ENCODE peak calls at places on chromosomes 2 and 18, in seven cellular contexts. O is uterus; H is GM23248; G is tibial nerve; Q is endodermal cell; U is IMR-90; S is naive thymus-derived CD4-positive, alpha-beta T cell. A is an unnamed sample. For H3K9me3, the result is how much of the 10 kb centered on the place peaks cover.

GRCh38 chr18:45169610-45170009 is 445.7 kb upstream of the SLC14A2 start:
- DNase-seq in S (no peak), H (peak), G (peak), U (peak), O (peak), Q (no peak), A (peak)

GRCh38 chr18:59084286-59084779 is 55.4 kb upstream of the SEC11C start:
- DNase-seq in S (peak), G (peak), U (peak), H (peak), Q (peak), O (peak), A (peak)

GRCh38 chr2:69298261-69298660 is 88.8 kb downstream of the GFPT1 start:
- DNase-seq in Q (no peak), H (peak), G (no peak), S (no peak), U (peak), O (no peak), A (peak)

GRCh38 chr2:68709421-68709911 is 25.1 kb upstream of the ARHGAP25 start:
- DNase-seq in S (no peak), Q (peak), U (peak), O (no peak), G (no peak), H (peak), A (peak)

GRCh38 chr2:207871911-207872310 is 102.2 kb upstream of the FZD5 start:
- DNase-seq in G (no peak), U (no peak), H (no peak), Q (no peak), O (no peak), S (no peak), A (no peak)

GRCh38 chr18:2515908-2516625 is 55.2 kb downstream of the METTL4 start:
- DNase-seq in U (peak), G (no peak), Q (no peak), S (no peak), O (no peak), H (peak), A (peak)

GRCh38 chr2:150134223-150134858 is 353.1 kb downstream of the RND3 start:
- DNase-seq in O (no peak), U (peak), G (no peak), S (no peak), H (peak), Q (no peak), A (no peak)

GRCh38 chr2:44943693-44944101 is 2.2 kb downstream of the SIX3 start:
- DNase-seq in O (no peak), H (no peak), S (no peak), U (no peak), G (no peak), Q (no peak), A (no peak)

GRCh38 chr2:120820263-120820884 is 84.7 kb downstream of the GLI2 start:
- DNase-seq in Q (peak), S (no peak), G (no peak), H (peak), O (peak), U (peak), A (peak)

GRCh38 chr2:100283724-100284501 is 38.4 kb downstream of the LONRF2 start:
- DNase-seq in Q (no peak), O (no peak), H (no peak), S (no peak), U (no peak), G (no peak), A (no peak)

GRCh38 chr2:21740529-21740928 is 616.8 kb downstream of the TDRD15 start:
- DNase-seq in S (no peak), O (no peak), G (no peak), H (no peak), U (peak), Q (no peak), A (no peak)

GRCh38 chr2:19035238-19035637 is 323.2 kb downstream of the OSR1 start:
- DNase-seq in G (peak), H (peak), U (peak), O (peak), Q (no peak), S (no peak), A (no peak)

GRCh38 chr2:164009801-164010337 is 274.1 kb upstream of the FIGN start:
- DNase-seq in U (no peak), G (no peak), O (no peak), Q (no peak), H (no peak), S (no peak), A (no peak)

GRCh38 chr2:26559556-26559955 is 81.6 kb downstream of the CIB4 start:
- DNase-seq in U (no peak), G (no peak), H (no peak), S (no peak), O (no peak), Q (peak), A (no peak)

GRCh38 chr2:240785424-240786335 is 34.3 kb downstream of the KIF1A start:
- DNase-seq in U (no peak), Q (no peak), H (no peak), G (no peak), O (no peak), S (no peak), A (no peak)

GRCh38 chr2:113233593-113234550 is 44.8 kb downstream of the PAX8 start:
- DNase-seq in O (no peak), H (peak), U (peak), Q (peak), G (no peak), S (no peak), A (no peak)

GRCh38 chr2:36511858-36512630 is 85.9 kb downstream of the FEZ2 start:
- DNase-seq in H (peak), U (no peak), G (no peak), O (no peak), Q (no peak), S (no peak), A (no peak)

DNA sequence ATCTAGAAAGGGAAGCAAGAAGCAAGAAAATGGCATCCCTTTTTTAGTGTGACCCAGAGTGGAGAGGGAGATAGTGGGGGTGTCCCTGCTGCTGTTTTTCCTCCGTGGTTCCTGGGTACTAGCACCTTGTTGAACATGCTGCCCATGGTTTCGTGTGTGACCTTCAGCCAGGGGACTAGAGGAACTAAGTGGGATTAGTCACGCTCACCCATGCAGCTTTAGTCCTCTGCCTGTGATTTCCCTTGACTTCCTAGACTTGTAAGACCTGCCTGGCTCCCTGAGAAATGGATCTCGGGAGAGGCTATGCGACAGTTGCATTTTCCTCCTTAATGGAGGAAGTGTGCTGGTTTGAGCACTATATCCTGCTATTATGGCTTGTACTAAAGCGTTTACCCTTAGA is 471.4 kb downstream of the DCDC2C start:
- DNase-seq in H (no peak), O (no peak), Q (no peak), S (no peak), G (no peak), U (no peak), A (no peak)
- H3K9me3 ChIP-seq in H (under half), O (under half), Q (under half), S (under half), G (under half), U (under half), A (under half)

GRCh38 chr18:63223837-63224236 is 95.7 kb downstream of the BCL2 start:
- DNase-seq in G (no peak), S (no peak), Q (no peak), H (no peak), O (no peak), U (no peak), A (no peak)
- H3K9me3 ChIP-seq in G (under half), S (under half), Q (under half), H (under half), O (under half), U (under half), A (under half)

GRCh38 chr2:239261336-239261735 is 139.5 kb downstream of the HDAC4 start:
- DNase-seq in H (no peak), U (no peak), G (no peak), Q (no peak), S (no peak), O (no peak), A (peak)

GRCh38 chr2:239262484-239263230 is 138.2 kb downstream of the HDAC4 start:
- DNase-seq in H (no peak), O (no peak), S (peak), G (no peak), U (no peak), Q (peak), A (peak)

GRCh38 chr2:239260546-239261327 is 140.1 kb downstream of the HDAC4 start:
- DNase-seq in O (no peak), H (no peak), Q (peak), U (no peak), S (no peak), G (no peak), A (peak)

GRCh38 chr2:239263231-239263936 is 137.4 kb downstream of the HDAC4 start:
- DNase-seq in S (no peak), Q (peak), U (no peak), G (no peak), H (no peak), O (no peak), A (peak)

DNA sequence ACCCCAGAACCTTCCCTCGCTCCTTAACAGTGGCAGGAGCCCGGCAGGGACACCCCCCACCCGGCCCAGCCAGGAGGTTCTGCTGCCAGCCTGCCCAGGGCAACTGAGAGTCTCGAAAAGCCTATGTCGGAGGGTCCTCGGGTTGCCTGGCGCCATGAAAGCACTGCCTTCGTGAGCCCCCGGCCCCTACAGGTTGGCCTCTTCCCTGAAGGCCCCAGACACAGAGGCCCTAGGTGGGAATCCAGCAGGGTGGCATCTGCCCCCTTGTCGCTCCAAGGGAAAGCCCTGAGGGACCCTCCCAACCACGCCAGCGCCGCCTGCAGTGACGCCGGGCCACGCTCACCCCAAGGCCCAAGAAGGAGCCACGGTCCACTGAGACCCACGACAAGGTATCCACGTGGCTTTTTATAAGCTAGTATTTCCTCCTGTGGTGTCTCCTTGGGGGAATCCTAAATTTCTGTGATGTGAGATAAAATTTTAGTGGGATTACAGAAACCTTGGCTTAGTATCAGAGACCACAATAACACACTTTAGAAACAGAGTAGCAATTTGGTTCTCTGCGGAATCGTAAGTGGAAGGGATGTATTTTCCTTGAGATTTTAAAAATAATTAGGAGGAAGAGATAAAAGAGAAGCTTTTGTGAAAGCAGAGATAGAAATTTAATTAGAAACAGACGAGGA is 138.9 kb downstream of the HDAC4 start:
- DNase-seq in U (no peak), O (no peak), G (no peak), H (no peak), S (no peak), Q (peak), A (no peak)
- H3K9me3 ChIP-seq in U (under half), O (under half), G (under half), H (under half), S (under half), Q (under half), A (under half)

DNA sequence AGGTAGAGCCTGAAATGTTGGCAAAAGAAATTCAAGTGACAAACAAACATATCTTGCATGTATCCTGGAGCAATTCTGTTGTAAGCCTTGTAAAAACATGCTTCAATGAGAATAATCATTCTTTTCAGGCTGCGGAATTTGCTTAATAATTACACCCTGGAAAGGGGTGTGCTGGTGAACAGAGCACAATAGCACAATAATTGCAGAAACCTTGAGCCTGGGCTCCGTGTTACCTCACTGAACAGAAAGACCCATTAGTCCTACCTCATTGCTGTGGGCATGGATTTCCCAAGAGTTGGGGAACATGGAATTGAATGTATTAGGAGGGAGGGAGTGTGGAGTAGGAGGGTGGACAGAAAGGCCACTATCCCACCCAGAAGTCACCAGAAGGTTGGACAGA is 168.0 kb upstream of the ALKAL2 start:
- DNase-seq in G (no peak), U (no peak), S (no peak), O (no peak), Q (no peak), H (no peak), A (no peak)
- H3K9me3 ChIP-seq in G (under half), U (under half), S (under half), O (under half), Q (under half), H (under half), A (under half)

GRCh38 chr2:11040992-11041391 is 114.3 kb upstream of the SLC66A3 start:
- DNase-seq in Q (peak), U (no peak), G (no peak), S (no peak), H (no peak), O (no peak), A (no peak)

GRCh38 chr2:11043245-11043644 is 112.0 kb upstream of the SLC66A3 start:
- DNase-seq in U (no peak), G (no peak), H (no peak), S (no peak), Q (peak), O (no peak), A (no peak)

GRCh38 chr2:11033114-11033513 is 121.4 kb downstream of the KCNF1 start:
- DNase-seq in H (no peak), U (no peak), S (no peak), Q (peak), O (no peak), G (no peak), A (no peak)

GRCh38 chr2:11042841-11043240 is 112.4 kb upstream of the SLC66A3 start:
- DNase-seq in U (no peak), O (no peak), Q (peak), H (no peak), S (no peak), G (no peak), A (no peak)

GRCh38 chr2:11038641-11039040 is 116.6 kb upstream of the SLC66A3 start:
- DNase-seq in Q (no peak), H (no peak), O (no peak), S (no peak), U (no peak), G (no peak), A (no peak)
- H3K9me3 ChIP-seq in Q (under half), H (under half), O (under half), S (under half), U (under half), G (under half), A (under half)

GRCh38 chr2:160085662-160086061 is 23.2 kb upstream of the PLA2R1 start:
- DNase-seq in H (no peak), O (no peak), G (no peak), U (no peak), S (no peak), Q (no peak), A (no peak)
- H3K9me3 ChIP-seq in H (under half), O (under half), G (under half), U (under half), S (under half), Q (half or more), A (under half)

DNA sequence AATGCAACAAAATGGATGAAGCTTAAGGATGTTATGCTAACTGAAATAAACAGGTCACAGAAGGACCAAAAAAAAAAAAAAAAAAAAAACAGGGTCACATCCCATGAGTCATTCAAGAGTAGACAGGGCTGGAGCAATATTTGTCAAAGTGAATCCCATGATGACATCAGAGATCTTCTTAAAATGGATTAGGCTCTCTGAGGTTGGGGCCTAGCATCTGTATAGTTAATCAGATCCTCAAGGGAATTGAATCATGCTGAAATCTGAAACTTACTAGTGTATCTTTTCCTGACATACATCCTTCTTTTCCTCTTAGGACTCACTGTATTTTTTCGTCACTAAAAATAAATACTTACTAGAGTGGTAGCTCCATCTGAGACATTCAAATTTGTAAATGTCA is 380.6 kb upstream of the NXPH2 start:
- DNase-seq in O (no peak), G (no peak), S (no peak), H (peak), U (no peak), Q (no peak), A (no peak)
- H3K9me3 ChIP-seq in O (under half), G (under half), S (under half), H (under half), U (under half), Q (under half), A (under half)

GRCh38 chr2:95240091-95240490 is 32.8 kb downstream of the ZNF892 start:
- DNase-seq in H (no peak), U (no peak), O (no peak), G (no peak), S (no peak), Q (no peak), A (no peak)
- H3K9me3 ChIP-seq in H (under half), U (under half), O (under half), G (under half), S (under half), Q (under half), A (under half)